ENCODE peak calls at places on chromosomes 13 and 19, in ten cellular contexts. X, E, K, J, T, L, O, A, F and V are unnamed samples.

GRCh38 chr13:106455190-106455589 is 80.3 kb downstream of the EFNB2 start:
- DNase-seq in E (no peak), F (no peak), L (no peak), T (no peak), A (no peak), O (no peak), X (no peak), J (no peak), K (no peak), V (no peak)

GRCh38 chr13:25709088-25709487 is 337.3 kb downstream of the ATP8A2 start:
- DNase-seq in T (no peak), X (no peak), K (no peak), O (no peak), J (no peak), L (no peak), E (no peak), F (no peak), A (no peak), V (no peak)

GRCh38 chr13:81888855-81889254 is 1547.9 kb upstream of the SPRY2 start:
- DNase-seq in T (no peak), A (no peak), J (no peak), X (no peak), L (no peak), E (no peak), K (no peak), O (no peak), F (no peak), V (no peak)

GRCh38 chr19:1074512-1075283 is 7.7 kb downstream of the ARHGAP45 start:
- DNase-seq in T (peak; percentile 71), O (peak; percentile 90), F (peak; percentile 82), A (no peak), E (no peak), K (no peak), J (peak; percentile 51), L (no peak), X (no peak), V (no peak)

GRCh38 chr19:33641261-33641660 is 19.5 kb downstream of the CHST8 start:
- DNase-seq in K (no peak), L (no peak), T (no peak), F (no peak), X (no peak), A (no peak), O (no peak), E (no peak), J (no peak), V (no peak)

GRCh38 chr13:46160474-46161066 is 21.4 kb downstream of the LCP1 start:
- DNase-seq in K (peak; percentile 60), L (no peak), E (no peak), X (no peak), J (peak; percentile 36), F (no peak), A (peak; percentile 54), T (no peak), O (peak; percentile 69), V (peak; percentile 79)

GRCh38 chr13:110108348-110109139 is 198.4 kb downstream of the COL4A1 start:
- DNase-seq in T (peak; percentile 80), K (peak; percentile 90), F (peak; percentile 81), O (no peak), A (peak; percentile 88), J (peak; percentile 78), E (peak; percentile 78), X (peak; percentile 70), L (peak; percentile 53), V (peak; percentile 92)

GRCh38 chr13:113962975-113963374 is 10.9 kb downstream of the C13orf46 start:
- DNase-seq in F (no peak), K (no peak), J (no peak), E (no peak), L (no peak), A (no peak), X (no peak), T (no peak), O (no peak), V (no peak)

GRCh38 chr19:37303591-37304171 is 67.2 kb upstream of the ZNF527 start:
- DNase-seq in K (no peak), X (no peak), T (no peak), O (no peak), A (no peak), J (no peak), E (no peak), L (no peak), F (no peak), V (no peak)
- H3K4me3 ChIP-seq in K (peak overlapping the region; percentile 23), X (peak overlapping the region; percentile 15), T (peak overlapping the region; percentile 23), O (no peak overlapping the region), A (peak overlapping the region; percentile 36), J (no peak overlapping the region), E (peak overlapping the region; percentile 49), L (peak overlapping the region; percentile 54), F (peak overlapping the region; percentile 64), V (no peak overlapping the region)

GRCh38 chr19:16621165-16621800 is 6.7 kb downstream of the MED26 start:
- DNase-seq in J (no peak), T (no peak), L (no peak), A (no peak), O (no peak), K (no peak), E (no peak), X (no peak), F (no peak), V (no peak)

GRCh38 chr19:16620018-16620417 is 8.0 kb downstream of the MED26 start:
- DNase-seq in J (no peak), T (no peak), K (no peak), A (no peak), O (no peak), L (no peak), E (no peak), F (no peak), X (no peak), V (no peak)

GRCh38 chr19:16620584-16620983 is 7.4 kb downstream of the MED26 start:
- DNase-seq in K (no peak), A (no peak), J (no peak), E (no peak), T (no peak), X (no peak), O (no peak), F (no peak), L (no peak), V (no peak)

GRCh38 chr19:16618248-16618647 is 9.8 kb downstream of the MED26 start:
- DNase-seq in E (no peak), F (no peak), K (no peak), A (no peak), O (peak; percentile 74), T (no peak), L (no peak), J (no peak), X (no peak), V (no peak)

DNA sequence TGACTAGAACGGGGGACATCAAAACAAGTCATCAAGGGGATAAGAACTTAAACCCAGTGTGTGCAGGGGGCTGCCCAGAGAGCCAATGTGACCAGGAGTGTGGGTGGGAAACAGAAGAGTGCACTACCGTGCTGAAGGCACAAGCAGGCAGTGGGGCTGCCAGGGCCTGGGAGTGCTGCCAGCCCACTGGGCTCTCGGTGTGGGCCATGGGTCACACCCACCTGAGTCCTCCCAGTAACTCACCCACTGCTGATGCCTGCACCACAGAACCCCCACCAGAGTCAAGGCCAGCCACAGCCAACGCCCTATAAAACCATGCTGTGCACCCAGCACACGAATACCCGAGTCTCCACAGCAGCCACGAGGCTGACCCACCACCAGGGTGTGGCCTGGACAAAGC is 8.5 kb downstream of the MED26 start:
- DNase-seq in L (no peak), J (peak; percentile 2), O (no peak), T (no peak), X (no peak), A (no peak), E (no peak), F (peak; percentile 37), K (no peak), V (no peak)
- TF ChIP-seq CTCF in L (no peak), J (no peak), O (no peak), T (no peak), X (no peak), A (no peak), E (peak; percentile 1), F (no peak), K (no peak), V (no peak)

GRCh38 chr19:48805452-48805851 is 5.4 kb downstream of the BCAT2 start:
- DNase-seq in O (no peak), A (no peak), X (no peak), F (no peak), L (no peak), T (no peak), K (no peak), J (no peak), E (no peak), V (no peak)

GRCh38 chr19:48806518-48806817 is 4.4 kb downstream of the BCAT2 start:
- DNase-seq in A (no peak), E (no peak), K (no peak), J (no peak), L (no peak), X (no peak), O (no peak), T (peak; percentile 61), F (peak; percentile 46), V (no peak)

GRCh38 chr19:48807590-48808308 is 3.1 kb downstream of the BCAT2 start:
- DNase-seq in F (no peak), O (no peak), J (no peak), E (no peak), T (no peak), A (no peak), L (no peak), X (no peak), K (no peak), V (no peak)

GRCh38 chr19:48804496-48804895 is 6.3 kb downstream of the BCAT2 start:
- DNase-seq in T (no peak), E (no peak), A (no peak), L (no peak), J (no peak), K (no peak), O (no peak), X (no peak), F (no peak), V (no peak)

DNA sequence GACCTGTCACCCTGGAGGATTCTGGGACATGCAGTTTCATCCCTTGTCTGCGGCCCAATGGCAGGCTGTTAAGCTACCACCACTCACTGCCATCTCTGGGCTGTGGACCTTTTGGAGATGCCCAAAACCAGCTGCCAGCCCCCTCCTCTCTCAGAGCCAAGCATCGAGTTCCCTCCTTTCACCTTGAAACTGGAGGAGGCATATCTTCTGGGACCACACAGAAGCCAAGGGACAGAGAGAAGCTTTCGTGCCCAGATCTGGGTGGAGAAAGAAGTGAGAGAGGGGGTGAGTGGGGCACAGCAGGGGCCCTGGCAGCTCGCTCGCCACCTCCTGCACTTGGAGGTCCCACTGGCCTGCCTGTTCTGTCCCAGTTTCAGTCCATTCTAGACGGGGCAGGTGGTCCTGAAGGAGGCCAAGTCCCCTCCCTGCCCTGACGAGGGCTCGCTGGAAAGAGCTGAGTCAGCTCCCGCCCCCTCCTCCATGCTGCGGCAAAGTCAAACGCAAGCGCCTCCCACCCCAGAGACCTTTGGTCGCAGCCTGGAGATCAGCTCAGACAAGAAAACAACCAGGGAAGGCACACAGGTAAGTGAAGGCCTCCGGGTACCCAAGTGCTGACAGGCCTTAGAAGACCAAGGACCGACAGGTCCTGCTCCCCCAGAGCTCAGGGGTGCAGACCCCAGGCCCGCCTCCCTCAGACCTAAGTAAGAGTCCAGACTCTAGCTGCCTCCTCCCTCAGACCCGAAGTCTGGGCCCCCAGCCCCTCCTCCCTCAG is 3.8 kb downstream of the BCAT2 start:
- DNase-seq in E (no peak), O (peak; percentile 73), J (no peak), K (peak; percentile 53), L (no peak), X (no peak), T (no peak), A (peak; percentile 39), F (no peak), V (peak; percentile 60)
- H3K4me3 ChIP-seq in E (no peak overlapping the region), O (no peak overlapping the region), J (no peak overlapping the region), K (no peak overlapping the region), L (no peak overlapping the region), X (no peak overlapping the region), T (no peak overlapping the region), A (no peak overlapping the region), F (no peak overlapping the region), V (no peak overlapping the region)

GRCh38 chr13:20546559-20546958 is 20.4 kb upstream of the IFT88 start:
- DNase-seq in A (no peak), J (no peak), L (no peak), K (no peak), O (no peak), E (no peak), F (no peak), X (no peak), T (no peak), V (no peak)

GRCh38 chr13:20547479-20547908 is 19.5 kb upstream of the IFT88 start:
- DNase-seq in L (no peak), J (no peak), O (no peak), X (no peak), K (no peak), F (no peak), T (no peak), A (no peak), E (no peak), V (no peak)

GRCh38 chr13:20553309-20553708 is 13.6 kb upstream of the IFT88 start:
- DNase-seq in K (no peak), X (no peak), E (peak; percentile 39), L (no peak), T (no peak), A (no peak), J (no peak), O (no peak), F (no peak), V (peak; percentile 20)

GRCh38 chr13:20550799-20551198 is 16.2 kb upstream of the IFT88 start:
- DNase-seq in E (no peak), O (no peak), X (no peak), L (no peak), A (no peak), F (no peak), K (peak; percentile 31), J (no peak), T (no peak), V (peak; percentile 16)
- TF ChIP-seq CTCF in E (no peak), O (no peak), X (no peak), L (no peak), A (no peak), F (no peak), K (no peak), J (no peak), T (no peak), V (no peak)